ENCODE peak calls at places on chromosomes 16 and 17, in nine cellular contexts. One of them, this sample, is unnamed.
A peak's percentile ranks its signal among the peaks of the same experiment; 100 is the strongest.

GRCh38 chr17:79125503-79125902 is 50.9 kb downstream of the ENGASE start:
- DNase-seq in mucosa of descending colon: no peak
- DNase-seq in naive thymus-derived CD4-positive, alpha-beta T cell: no peak
- DNase-seq in PC-3: no peak
- DNase-seq in left ventricle myocardium inferior: no peak
- DNase-seq in adrenal gland: no peak
- DNase-seq in left lung: no peak
- DNase-seq in BE2C: peak; percentile 49
- DNase-seq in body of pancreas: no peak
- DNase-seq in this sample: no peak

GRCh38 chr16:69927056-69927757 is 23.9 kb upstream of the CLEC18A start:
- DNase-seq in body of pancreas: peak; percentile 40
- DNase-seq in naive thymus-derived CD4-positive, alpha-beta T cell: no peak
- DNase-seq in adrenal gland: peak; percentile 88
- DNase-seq in BE2C: no peak
- DNase-seq in mucosa of descending colon: no peak
- DNase-seq in PC-3: no peak
- DNase-seq in left ventricle myocardium inferior: peak; percentile 68
- DNase-seq in left lung: peak; percentile 54
- DNase-seq in this sample: no peak

GRCh38 chr16:1929578-1930337 is 11.5 kb upstream of the HS3ST6 start:
- DNase-seq in BE2C: peak; percentile 94
- DNase-seq in adrenal gland: peak; percentile 83
- DNase-seq in PC-3: peak; percentile 80
- DNase-seq in naive thymus-derived CD4-positive, alpha-beta T cell: peak; percentile 91
- DNase-seq in left lung: peak; percentile 89
- DNase-seq in body of pancreas: peak; percentile 94
- DNase-seq in left ventricle myocardium inferior: peak; percentile 93
- DNase-seq in mucosa of descending colon: peak; percentile 96
- DNase-seq in this sample: peak; percentile 95

GRCh38 chr17:39027037-39027436 is 59.8 kb upstream of the FBXO47 start:
- DNase-seq in naive thymus-derived CD4-positive, alpha-beta T cell: peak; percentile 9
- DNase-seq in mucosa of descending colon: peak; percentile 79
- DNase-seq in left lung: peak; percentile 58
- DNase-seq in PC-3: peak; percentile 39
- DNase-seq in adrenal gland: peak; percentile 43
- DNase-seq in left ventricle myocardium inferior: peak; percentile 82
- DNase-seq in BE2C: peak; percentile 33
- DNase-seq in body of pancreas: peak; percentile 81
- DNase-seq in this sample: peak; percentile 79

GRCh38 chr17:75981019-75981615 is 2.1 kb downstream of the TEN1 start:
- DNase-seq in left lung: no peak
- DNase-seq in BE2C: no peak
- DNase-seq in left ventricle myocardium inferior: no peak
- DNase-seq in PC-3: no peak
- DNase-seq in mucosa of descending colon: no peak
- DNase-seq in adrenal gland: no peak
- DNase-seq in naive thymus-derived CD4-positive, alpha-beta T cell: no peak
- DNase-seq in body of pancreas: no peak
- DNase-seq in this sample: no peak

GRCh38 chr17:29379084-29379811 is 10.9 kb upstream of the TAOK1 start:
- DNase-seq in naive thymus-derived CD4-positive, alpha-beta T cell: no peak
- DNase-seq in PC-3: no peak
- DNase-seq in BE2C: no peak
- DNase-seq in left lung: no peak
- DNase-seq in mucosa of descending colon: no peak
- DNase-seq in body of pancreas: no peak
- DNase-seq in adrenal gland: no peak
- DNase-seq in left ventricle myocardium inferior: no peak
- DNase-seq in this sample: no peak

GRCh38 chr17:55116440-55116914 is 147.9 kb downstream of the STXBP4 start:
- DNase-seq in BE2C: no peak
- DNase-seq in body of pancreas: no peak
- DNase-seq in PC-3: peak; percentile 19
- DNase-seq in left ventricle myocardium inferior: no peak
- DNase-seq in adrenal gland: no peak
- DNase-seq in left lung: no peak
- DNase-seq in naive thymus-derived CD4-positive, alpha-beta T cell: no peak
- DNase-seq in mucosa of descending colon: no peak
- DNase-seq in this sample: no peak

GRCh38 chr17:78400581-78401240 is 22.3 kb downstream of the PGS1 start:
- DNase-seq in naive thymus-derived CD4-positive, alpha-beta T cell: no peak
- DNase-seq in PC-3: peak; percentile 51
- DNase-seq in body of pancreas: no peak
- DNase-seq in adrenal gland: no peak
- DNase-seq in mucosa of descending colon: no peak
- DNase-seq in left lung: no peak
- DNase-seq in BE2C: no peak
- DNase-seq in left ventricle myocardium inferior: no peak
- DNase-seq in this sample: no peak

GRCh38 chr16:20849587-20850390 is 43.5 kb downstream of the REXO5 start:
- DNase-seq in left ventricle myocardium inferior: peak; percentile 73
- DNase-seq in left lung: peak; percentile 57
- DNase-seq in mucosa of descending colon: peak; percentile 76
- DNase-seq in adrenal gland: peak; percentile 65
- DNase-seq in BE2C: peak; percentile 66
- DNase-seq in PC-3: peak; percentile 74
- DNase-seq in body of pancreas: peak; percentile 75
- DNase-seq in naive thymus-derived CD4-positive, alpha-beta T cell: peak; percentile 54
- DNase-seq in this sample: peak; percentile 55

GRCh38 chr17:3895354-3895753 is 2.5 kb upstream of the CAMKK1 start:
- DNase-seq in naive thymus-derived CD4-positive, alpha-beta T cell: no peak
- DNase-seq in left lung: no peak
- DNase-seq in PC-3: no peak
- DNase-seq in adrenal gland: no peak
- DNase-seq in left ventricle myocardium inferior: no peak
- DNase-seq in body of pancreas: no peak
- DNase-seq in BE2C: no peak
- DNase-seq in mucosa of descending colon: peak; percentile 53
- DNase-seq in this sample: no peak

GRCh38 chr17:18185391-18185790 is 1.8 kb downstream of the ALKBH5 start:
- DNase-seq in BE2C: no peak
- DNase-seq in mucosa of descending colon: no peak
- DNase-seq in PC-3: peak; percentile 38
- DNase-seq in left lung: no peak
- DNase-seq in left ventricle myocardium inferior: no peak
- DNase-seq in adrenal gland: no peak
- DNase-seq in naive thymus-derived CD4-positive, alpha-beta T cell: no peak
- DNase-seq in body of pancreas: no peak
- DNase-seq in this sample: peak; percentile 54

GRCh38 chr17:18183334-18184142 is at the start of gene ALKBH5:
- DNase-seq in body of pancreas: peak; percentile 97
- DNase-seq in left lung: peak; percentile 98
- DNase-seq in PC-3: peak; percentile 99
- DNase-seq in adrenal gland: peak; percentile 99
- DNase-seq in BE2C: peak; percentile 92
- DNase-seq in mucosa of descending colon: peak; percentile 96
- DNase-seq in left ventricle myocardium inferior: peak; percentile 96
- DNase-seq in naive thymus-derived CD4-positive, alpha-beta T cell: peak; percentile 97
- DNase-seq in this sample: peak; percentile 97

GRCh38 chr17:18182978-18183333 is 672 bp upstream of the ALKBH5 start:
- DNase-seq in BE2C: peak; percentile 72
- DNase-seq in left lung: peak; percentile 88
- DNase-seq in adrenal gland: peak; percentile 86
- DNase-seq in naive thymus-derived CD4-positive, alpha-beta T cell: no peak
- DNase-seq in body of pancreas: peak; percentile 79
- DNase-seq in PC-3: peak; percentile 80
- DNase-seq in mucosa of descending colon: peak; percentile 92
- DNase-seq in left ventricle myocardium inferior: peak; percentile 91
- DNase-seq in this sample: peak; percentile 87

GRCh38 chr17:18185832-18186231 is 2.2 kb downstream of the ALKBH5 start:
- DNase-seq in mucosa of descending colon: no peak
- DNase-seq in naive thymus-derived CD4-positive, alpha-beta T cell: no peak
- DNase-seq in BE2C: no peak
- DNase-seq in left lung: no peak
- DNase-seq in adrenal gland: no peak
- DNase-seq in left ventricle myocardium inferior: no peak
- DNase-seq in PC-3: no peak
- DNase-seq in body of pancreas: no peak
- DNase-seq in this sample: no peak

GRCh38 chr17:18184143-18185007 is 747 bp downstream of the ALKBH5 start:
- DNase-seq in naive thymus-derived CD4-positive, alpha-beta T cell: peak; percentile 78
- DNase-seq in left lung: peak; percentile 71
- DNase-seq in mucosa of descending colon: peak; percentile 65
- DNase-seq in body of pancreas: peak; percentile 55
- DNase-seq in adrenal gland: peak; percentile 54
- DNase-seq in left ventricle myocardium inferior: peak; percentile 45
- DNase-seq in PC-3: peak; percentile 20
- DNase-seq in BE2C: peak; percentile 28
- DNase-seq in this sample: peak; percentile 61
- H3K4me1 ChIP-seq in naive thymus-derived CD4-positive, alpha-beta T cell: peaks cover 45% of the 10 kb centered on the region
- H3K4me1 ChIP-seq in left lung: peaks cover 55% of the 10 kb centered on the region
- H3K4me1 ChIP-seq in mucosa of descending colon: peaks cover 45% of the 10 kb centered on the region
- H3K4me1 ChIP-seq in body of pancreas: peaks cover 56% of the 10 kb centered on the region
- H3K4me1 ChIP-seq in adrenal gland: peaks cover 49% of the 10 kb centered on the region
- H3K4me1 ChIP-seq in left ventricle myocardium inferior: peaks cover 75% of the 10 kb centered on the region
- H3K4me1 ChIP-seq in PC-3: peaks cover 46% of the 10 kb centered on the region
- H3K4me1 ChIP-seq in BE2C: no peaks in the 10 kb centered on the region
- H3K4me1 ChIP-seq in this sample: peaks cover 21% of the 10 kb centered on the region

GRCh38 chr16:84588991-84589390 is 28.9 kb downstream of the COTL1 start:
- DNase-seq in left lung: no peak
- DNase-seq in body of pancreas: no peak
- DNase-seq in BE2C: no peak
- DNase-seq in mucosa of descending colon: no peak
- DNase-seq in PC-3: no peak
- DNase-seq in naive thymus-derived CD4-positive, alpha-beta T cell: no peak
- DNase-seq in left ventricle myocardium inferior: no peak
- DNase-seq in adrenal gland: no peak
- DNase-seq in this sample: no peak
- H3K36me3 ChIP-seq in left lung: no peaks in the 10 kb centered on the region
- H3K36me3 ChIP-seq in body of pancreas: no peaks in the 10 kb centered on the region
- H3K36me3 ChIP-seq in BE2C: no peaks in the 10 kb centered on the region
- H3K36me3 ChIP-seq in mucosa of descending colon: no peaks in the 10 kb centered on the region
- H3K36me3 ChIP-seq in PC-3: peaks cover 26% of the 10 kb centered on the region
- H3K36me3 ChIP-seq in naive thymus-derived CD4-positive, alpha-beta T cell: peaks cover 52% of the 10 kb centered on the region
- H3K36me3 ChIP-seq in left ventricle myocardium inferior: no peaks in the 10 kb centered on the region
- H3K36me3 ChIP-seq in adrenal gland: peaks cover 7% of the 10 kb centered on the region
- H3K36me3 ChIP-seq in this sample: no peaks in the 10 kb centered on the region

GRCh38 chr17:70366421-70366820 is 197.1 kb downstream of the KCNJ2 start:
- DNase-seq in naive thymus-derived CD4-positive, alpha-beta T cell: no peak
- DNase-seq in PC-3: no peak
- DNase-seq in body of pancreas: no peak
- DNase-seq in adrenal gland: no peak
- DNase-seq in BE2C: no peak
- DNase-seq in mucosa of descending colon: no peak
- DNase-seq in left lung: no peak
- DNase-seq in left ventricle myocardium inferior: no peak
- DNase-seq in this sample: no peak

GRCh38 chr17:70373369-70373768 is 204.0 kb downstream of the KCNJ2 start:
- DNase-seq in left ventricle myocardium inferior: no peak
- DNase-seq in naive thymus-derived CD4-positive, alpha-beta T cell: no peak
- DNase-seq in adrenal gland: no peak
- DNase-seq in left lung: no peak
- DNase-seq in PC-3: no peak
- DNase-seq in mucosa of descending colon: no peak
- DNase-seq in BE2C: no peak
- DNase-seq in body of pancreas: no peak
- DNase-seq in this sample: no peak

GRCh38 chr17:70365098-70365583 is 195.8 kb downstream of the KCNJ2 start:
- DNase-seq in BE2C: no peak
- DNase-seq in adrenal gland: no peak
- DNase-seq in left lung: no peak
- DNase-seq in left ventricle myocardium inferior: no peak
- DNase-seq in body of pancreas: no peak
- DNase-seq in mucosa of descending colon: no peak
- DNase-seq in PC-3: no peak
- DNase-seq in naive thymus-derived CD4-positive, alpha-beta T cell: no peak
- DNase-seq in this sample: no peak

GRCh38 chr17:70374496-70374895 is 205.2 kb downstream of the KCNJ2 start:
- DNase-seq in adrenal gland: no peak
- DNase-seq in BE2C: no peak
- DNase-seq in naive thymus-derived CD4-positive, alpha-beta T cell: no peak
- DNase-seq in left ventricle myocardium inferior: no peak
- DNase-seq in body of pancreas: no peak
- DNase-seq in PC-3: no peak
- DNase-seq in mucosa of descending colon: no peak
- DNase-seq in left lung: no peak
- DNase-seq in this sample: no peak

GRCh38 chr17:70369296-70369855 is 200.0 kb downstream of the KCNJ2 start:
- DNase-seq in left lung: no peak
- DNase-seq in left ventricle myocardium inferior: no peak
- DNase-seq in body of pancreas: no peak
- DNase-seq in naive thymus-derived CD4-positive, alpha-beta T cell: no peak
- DNase-seq in adrenal gland: no peak
- DNase-seq in PC-3: peak; percentile 78
- DNase-seq in BE2C: no peak
- DNase-seq in mucosa of descending colon: no peak
- DNase-seq in this sample: no peak
- H3K9me3 ChIP-seq in left lung: no peaks in the 10 kb centered on the region
- H3K9me3 ChIP-seq in left ventricle myocardium inferior: no peaks in the 10 kb centered on the region
- H3K9me3 ChIP-seq in body of pancreas: no peaks in the 10 kb centered on the region
- H3K9me3 ChIP-seq in naive thymus-derived CD4-positive, alpha-beta T cell: no peaks in the 10 kb centered on the region
- H3K9me3 ChIP-seq in adrenal gland: no peaks in the 10 kb centered on the region
- H3K9me3 ChIP-seq in PC-3: no peaks in the 10 kb centered on the region
- H3K9me3 ChIP-seq in BE2C: no peaks in the 10 kb centered on the region
- H3K9me3 ChIP-seq in mucosa of descending colon: no peaks in the 10 kb centered on the region
- H3K9me3 ChIP-seq in this sample: no peaks in the 10 kb centered on the region

DNA sequence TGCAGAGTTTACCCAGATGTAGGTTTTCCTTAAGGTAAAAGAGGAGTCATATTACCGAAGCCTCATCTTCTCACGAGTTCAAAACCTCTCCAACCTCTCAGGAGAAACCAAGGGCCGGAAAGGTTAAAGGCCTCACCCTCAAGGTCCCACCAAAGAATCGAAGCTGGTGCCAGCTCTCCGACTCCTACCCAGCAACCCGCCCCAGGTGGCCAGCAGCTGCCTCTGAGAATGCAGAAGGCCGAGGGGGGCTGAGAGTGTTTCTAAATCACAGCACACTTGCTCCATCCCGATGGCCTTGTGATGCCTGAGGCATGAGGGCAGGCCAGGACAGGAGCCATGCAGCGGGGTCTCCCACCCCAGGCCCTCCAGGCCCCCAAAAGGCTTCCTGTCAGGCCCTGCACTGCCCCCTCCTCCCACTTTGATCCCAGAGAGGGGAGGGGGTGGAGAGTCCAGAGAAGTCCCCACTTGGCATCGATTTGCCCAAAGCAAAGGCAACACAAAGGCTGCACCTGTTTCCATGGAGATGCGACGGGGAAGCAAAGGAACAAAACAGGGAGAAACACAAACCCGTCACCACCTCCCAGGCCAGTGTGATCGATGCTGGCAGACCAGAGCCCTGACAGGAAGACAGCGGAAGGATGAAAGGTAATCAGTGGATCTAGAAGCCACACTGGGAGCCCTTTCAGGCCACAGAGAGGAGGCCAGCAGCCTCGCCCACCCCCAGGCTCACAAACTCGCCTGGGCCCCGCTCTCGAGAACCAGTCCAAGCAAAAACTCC is 39.0 kb downstream of the CUEDC1 start:
- DNase-seq in left ventricle myocardium inferior: no peak
- DNase-seq in left lung: no peak
- DNase-seq in mucosa of descending colon: no peak
- DNase-seq in PC-3: no peak
- DNase-seq in adrenal gland: peak; percentile 76
- DNase-seq in BE2C: no peak
- DNase-seq in naive thymus-derived CD4-positive, alpha-beta T cell: no peak
- DNase-seq in body of pancreas: no peak
- DNase-seq in this sample: peak; percentile 64
- H3K4me1 ChIP-seq in left ventricle myocardium inferior: peaks cover 98% of the 10 kb centered on the region
- H3K4me1 ChIP-seq in left lung: peaks cover 66% of the 10 kb centered on the region
- H3K4me1 ChIP-seq in mucosa of descending colon: peaks cover 25% of the 10 kb centered on the region
- H3K4me1 ChIP-seq in PC-3: peaks cover 52% of the 10 kb centered on the region
- H3K4me1 ChIP-seq in adrenal gland: peaks cover 29% of the 10 kb centered on the region
- H3K4me1 ChIP-seq in BE2C: peaks cover 4% of the 10 kb centered on the region
- H3K4me1 ChIP-seq in naive thymus-derived CD4-positive, alpha-beta T cell: no peaks in the 10 kb centered on the region
- H3K4me1 ChIP-seq in body of pancreas: peaks cover 73% of the 10 kb centered on the region
- H3K4me1 ChIP-seq in this sample: peaks cover 12% of the 10 kb centered on the region